ENCODE peak calls at places on chromosome 6, in five cellular contexts. One of them, this sample, is unnamed.

GRCh38 chr6:15131234-15132195 is 114.4 kb upstream of the JARID2 start:
- DNase-seq in neuronal stem cell: no peak
- DNase-seq in effector memory CD4-positive, alpha-beta T cell: no peak
- DNase-seq in right atrium auricular region: no peak
- DNase-seq in heart left ventricle: no peak
- DNase-seq in this sample: no peak

GRCh38 chr6:6557504-6557839 is 31.0 kb upstream of the LY86 start:
- DNase-seq in heart left ventricle: no peak
- DNase-seq in right atrium auricular region: no peak
- DNase-seq in effector memory CD4-positive, alpha-beta T cell: no peak
- DNase-seq in neuronal stem cell: no peak
- DNase-seq in this sample: no peak

GRCh38 chr6:16286151-16286522 is 47.8 kb downstream of the GMPR start:
- DNase-seq in heart left ventricle: no peak
- DNase-seq in right atrium auricular region: no peak
- DNase-seq in neuronal stem cell: peak; percentile 49
- DNase-seq in effector memory CD4-positive, alpha-beta T cell: no peak
- DNase-seq in this sample: peak; percentile 57

GRCh38 chr6:100220543-100220942 is 226.5 kb upstream of the MCHR2 start:
- DNase-seq in right atrium auricular region: no peak
- DNase-seq in heart left ventricle: no peak
- DNase-seq in neuronal stem cell: no peak
- DNase-seq in effector memory CD4-positive, alpha-beta T cell: no peak
- DNase-seq in this sample: no peak

GRCh38 chr6:75775219-75775618 is 26.2 kb downstream of the MYO6 start:
- DNase-seq in effector memory CD4-positive, alpha-beta T cell: no peak
- DNase-seq in neuronal stem cell: no peak
- DNase-seq in heart left ventricle: no peak
- DNase-seq in right atrium auricular region: no peak
- DNase-seq in this sample: no peak

GRCh38 chr6:88815491-88815890 is 147.9 kb downstream of the RNGTT start:
- DNase-seq in heart left ventricle: no peak
- DNase-seq in right atrium auricular region: no peak
- DNase-seq in effector memory CD4-positive, alpha-beta T cell: no peak
- DNase-seq in neuronal stem cell: no peak
- DNase-seq in this sample: no peak

GRCh38 chr6:136846046-136846445 is 23.7 kb downstream of the PEX7 start:
- DNase-seq in effector memory CD4-positive, alpha-beta T cell: no peak
- DNase-seq in right atrium auricular region: no peak
- DNase-seq in heart left ventricle: no peak
- DNase-seq in neuronal stem cell: peak; percentile 32
- DNase-seq in this sample: peak; percentile 7

GRCh38 chr6:22821664-22822320 is 252.4 kb downstream of the HDGFL1 start:
- DNase-seq in effector memory CD4-positive, alpha-beta T cell: no peak
- DNase-seq in heart left ventricle: no peak
- DNase-seq in right atrium auricular region: no peak
- DNase-seq in neuronal stem cell: no peak
- DNase-seq in this sample: no peak

GRCh38 chr6:140040391-140040790 is 665.9 kb upstream of the CITED2 start:
- DNase-seq in effector memory CD4-positive, alpha-beta T cell: no peak
- DNase-seq in neuronal stem cell: no peak
- DNase-seq in right atrium auricular region: no peak
- DNase-seq in heart left ventricle: no peak
- DNase-seq in this sample: no peak

DNA sequence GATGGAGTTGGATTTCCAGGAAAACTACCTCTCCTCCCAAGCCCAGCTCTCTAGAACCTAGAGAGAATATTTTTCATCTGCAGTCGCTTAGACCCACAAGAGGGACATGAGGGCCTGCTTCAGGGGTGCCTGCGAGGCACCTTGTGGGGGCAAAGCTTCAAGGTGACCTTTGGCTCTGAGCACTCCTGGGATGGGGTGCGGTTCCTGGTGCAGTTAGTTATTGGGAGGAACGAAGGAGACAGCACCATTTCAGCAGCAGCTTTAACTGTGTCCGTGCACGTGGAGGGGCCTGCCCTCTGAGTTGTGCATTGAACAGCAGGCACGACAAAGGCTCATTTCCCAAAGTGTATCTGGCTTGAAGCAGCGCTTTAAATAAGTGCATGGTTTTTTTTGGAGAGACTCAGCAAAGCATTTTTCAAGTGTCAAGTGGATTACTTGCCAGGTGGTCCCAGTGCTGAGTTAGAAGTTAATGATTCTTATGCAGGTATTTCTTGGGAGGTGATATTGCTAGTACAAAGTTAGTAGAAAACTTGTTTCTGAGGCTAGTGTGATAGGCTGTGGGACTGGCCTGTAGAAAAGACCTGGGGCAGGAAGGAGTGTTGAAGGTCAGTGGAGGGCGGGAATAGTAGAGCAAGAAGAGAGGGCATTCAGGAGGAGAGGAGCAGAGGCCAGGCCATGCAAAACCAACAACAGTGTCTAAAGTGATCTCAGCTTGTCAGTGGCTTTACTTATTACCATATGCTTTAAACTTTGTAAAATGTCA is 3.8 kb downstream of the IGF2R start:
- DNase-seq in right atrium auricular region: no peak
- DNase-seq in effector memory CD4-positive, alpha-beta T cell: no peak
- DNase-seq in neuronal stem cell: no peak
- DNase-seq in heart left ventricle: no peak
- DNase-seq in this sample: no peak
- H3K27ac ChIP-seq in right atrium auricular region: no peak overlapping the region
- H3K27ac ChIP-seq in effector memory CD4-positive, alpha-beta T cell: no peak overlapping the region
- H3K27ac ChIP-seq in neuronal stem cell: no peak overlapping the region
- H3K27ac ChIP-seq in heart left ventricle: peak overlapping the region; percentile 40
- H3K27ac ChIP-seq in this sample: no peak overlapping the region

GRCh38 chr6:43993881-43994523 is 133.2 kb downstream of the MRPL14 start:
- DNase-seq in effector memory CD4-positive, alpha-beta T cell: no peak
- DNase-seq in heart left ventricle: peak; percentile 54
- DNase-seq in neuronal stem cell: no peak
- DNase-seq in right atrium auricular region: no peak
- DNase-seq in this sample: no peak

GRCh38 chr6:43995137-43995536 is 132.1 kb downstream of the MRPL14 start:
- DNase-seq in right atrium auricular region: no peak
- DNase-seq in heart left ventricle: peak; percentile 48
- DNase-seq in neuronal stem cell: no peak
- DNase-seq in effector memory CD4-positive, alpha-beta T cell: no peak
- DNase-seq in this sample: no peak

GRCh38 chr6:43990627-43991619 is 136.3 kb downstream of the MRPL14 start:
- DNase-seq in neuronal stem cell: no peak
- DNase-seq in effector memory CD4-positive, alpha-beta T cell: no peak
- DNase-seq in right atrium auricular region: no peak
- DNase-seq in heart left ventricle: no peak
- DNase-seq in this sample: no peak

GRCh38 chr6:43992126-43992663 is 135.1 kb downstream of the MRPL14 start:
- DNase-seq in effector memory CD4-positive, alpha-beta T cell: no peak
- DNase-seq in neuronal stem cell: no peak
- DNase-seq in heart left ventricle: no peak
- DNase-seq in right atrium auricular region: no peak
- DNase-seq in this sample: no peak

GRCh38 chr6:43992783-43993505 is 134.3 kb downstream of the MRPL14 start:
- DNase-seq in effector memory CD4-positive, alpha-beta T cell: no peak
- DNase-seq in right atrium auricular region: no peak
- DNase-seq in neuronal stem cell: no peak
- DNase-seq in heart left ventricle: peak; percentile 76
- DNase-seq in this sample: no peak
- H3K27ac ChIP-seq in effector memory CD4-positive, alpha-beta T cell: no peak overlapping the region
- H3K27ac ChIP-seq in right atrium auricular region: peak overlapping the region; percentile 84
- H3K27ac ChIP-seq in neuronal stem cell: no peak overlapping the region
- H3K27ac ChIP-seq in heart left ventricle: peak overlapping the region; percentile 75
- H3K27ac ChIP-seq in this sample: no peak overlapping the region

DNA sequence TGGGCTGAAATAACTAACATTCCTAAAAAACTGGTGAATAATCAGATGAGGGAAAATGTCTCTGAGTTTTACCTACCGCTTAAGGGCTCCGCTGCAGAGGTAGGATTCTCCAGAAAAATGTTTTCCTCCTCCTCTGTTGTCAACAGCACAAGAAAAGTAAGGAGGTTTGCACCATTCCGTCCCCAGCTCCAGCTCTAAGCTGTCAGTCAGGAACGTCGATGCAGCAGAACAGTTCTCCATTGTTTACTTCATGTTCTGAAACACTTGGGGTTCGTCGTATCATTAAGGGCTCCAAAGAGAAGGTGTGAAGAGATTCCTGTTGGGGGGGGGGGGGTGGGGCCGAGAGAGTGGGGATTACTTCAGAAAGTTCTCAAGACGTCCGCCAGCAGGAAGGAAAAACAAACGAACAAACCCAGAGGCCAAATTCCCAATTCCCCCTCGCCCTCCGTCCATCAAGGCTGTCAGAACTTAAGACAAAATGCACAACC is 734 bp downstream of the MMS22L start:
- DNase-seq in heart left ventricle: no peak
- DNase-seq in right atrium auricular region: no peak
- DNase-seq in neuronal stem cell: peak; percentile 15
- DNase-seq in effector memory CD4-positive, alpha-beta T cell: no peak
- DNase-seq in this sample: no peak
- H3K27ac ChIP-seq in heart left ventricle: no peak overlapping the region
- H3K27ac ChIP-seq in right atrium auricular region: peak overlapping the region; percentile 32
- H3K27ac ChIP-seq in neuronal stem cell: peak overlapping the region; percentile 90
- H3K27ac ChIP-seq in effector memory CD4-positive, alpha-beta T cell: peak overlapping the region; percentile 65
- H3K27ac ChIP-seq in this sample: no peak overlapping the region

DNA sequence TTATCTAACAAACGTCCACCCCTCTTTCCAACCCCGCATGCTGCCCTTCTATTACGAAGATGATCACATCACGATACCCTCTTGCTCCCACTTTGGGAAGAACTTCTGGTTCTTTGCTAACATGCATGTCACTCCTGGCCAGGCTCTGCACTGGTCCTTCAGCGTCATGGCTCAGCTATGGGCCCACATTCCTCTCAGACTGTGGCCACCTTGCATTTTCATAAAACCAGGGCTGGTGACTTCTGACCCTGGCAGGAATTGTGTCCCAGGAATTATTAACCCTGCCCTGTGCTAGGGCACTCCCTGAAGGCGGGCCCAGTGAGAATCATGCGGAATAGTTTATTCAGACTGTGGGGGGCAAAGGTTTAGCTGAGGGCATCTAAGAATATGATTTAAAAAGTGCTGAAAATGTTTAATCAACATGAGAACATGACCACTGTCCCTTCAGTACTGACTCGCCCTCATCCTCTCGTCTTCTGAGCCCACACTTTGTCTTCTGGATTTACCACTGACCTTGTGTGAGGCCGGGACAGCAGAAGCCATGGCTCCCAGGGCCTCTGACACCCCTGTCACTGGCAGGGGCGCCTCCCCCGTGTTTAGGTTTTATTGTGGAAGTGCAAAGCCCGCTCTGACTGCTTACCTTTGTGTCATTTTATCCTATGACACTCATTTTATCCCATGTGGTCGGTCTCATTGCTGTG is 38.1 kb upstream of the THBS2 start:
- DNase-seq in neuronal stem cell: no peak
- DNase-seq in effector memory CD4-positive, alpha-beta T cell: no peak
- DNase-seq in heart left ventricle: no peak
- DNase-seq in right atrium auricular region: no peak
- DNase-seq in this sample: no peak
- H3K27ac ChIP-seq in neuronal stem cell: no peak overlapping the region
- H3K27ac ChIP-seq in effector memory CD4-positive, alpha-beta T cell: no peak overlapping the region
- H3K27ac ChIP-seq in heart left ventricle: peak overlapping the region; percentile 58
- H3K27ac ChIP-seq in right atrium auricular region: no peak overlapping the region
- H3K27ac ChIP-seq in this sample: no peak overlapping the region